ENCODE peak calls at places on chromosomes 12 and 14, in eight cellular contexts. A is activated CD4-positive, alpha-beta T cell treated with anti-CD3 and anti-CD28 coated beads, Interleukin-2, amount 50 U/mL, for 24 hours; D is esophagus muscularis mucosa; Z is foreskin melanocyte; E is substantia nigra; Y is NB4; S is nephron progenitor cell; V is amygdala. I is an unnamed sample.

GRCh38 chr12:32666510-32666909 is 12.6 kb upstream of the DNM1L start:
- DNase-seq in A (no peak), S (no peak), E (no peak), V (no peak), Y (no peak), D (no peak), Z (peak; percentile 29), I (no peak)

GRCh38 chr14:21987937-21988336 is 314.3 kb upstream of the OR4E1 start:
- DNase-seq in Y (peak; percentile 50), S (peak; percentile 15), A (no peak), E (no peak), V (no peak), D (no peak), Z (peak; percentile 26), I (no peak)

GRCh38 chr14:72615511-72616121 is 278.3 kb downstream of the DPF3 start:
- DNase-seq in E (no peak), D (peak; percentile 68), Z (no peak), A (no peak), Y (no peak), S (peak; percentile 31), V (no peak), I (no peak)

GRCh38 chr14:99878563-99878962 is 85.3 kb downstream of the EML1 start:
- DNase-seq in Z (no peak), S (no peak), Y (no peak), E (no peak), D (no peak), V (no peak), A (no peak), I (no peak)

GRCh38 chr14:78358631-78359030 is 188.5 kb downstream of the NRXN3 start:
- DNase-seq in S (no peak), V (peak; percentile 28), Z (no peak), A (no peak), D (no peak), Y (no peak), E (no peak), I (no peak)

GRCh38 chr14:23605931-23606585 is 27.5 kb upstream of the JPH4 start:
- DNase-seq in S (no peak), V (no peak), A (no peak), E (no peak), D (no peak), Y (no peak), Z (no peak), I (no peak)

GRCh38 chr12:49954863-49955830 is 4.6 kb downstream of the AQP2 start:
- DNase-seq in Y (no peak), V (no peak), Z (no peak), D (no peak), E (no peak), A (no peak), S (no peak), I (no peak)

GRCh38 chr14:23829736-23830474 is 123.7 kb upstream of the DHRS4 start:
- DNase-seq in D (no peak), Z (peak; percentile 63), E (no peak), A (no peak), S (no peak), Y (peak; percentile 84), V (no peak), I (peak; percentile 42)

GRCh38 chr14:89973234-89973823 is 17.6 kb downstream of the TDP1 start:
- DNase-seq in Y (peak; percentile 70), S (peak; percentile 70), V (peak; percentile 42), A (no peak), D (no peak), E (peak; percentile 48), Z (peak; percentile 53), I (peak; percentile 60)

GRCh38 chr14:94026886-94027469 is 838 bp downstream of the OTUB2 start:
- DNase-seq in Z (no peak), D (no peak), A (no peak), E (no peak), S (no peak), Y (no peak), V (no peak), I (no peak)

GRCh38 chr14:66993512-66993911 is 195.7 kb upstream of the GARIN2 start:
- DNase-seq in V (no peak), D (no peak), Z (no peak), E (no peak), A (no peak), Y (no peak), S (no peak), I (no peak)

GRCh38 chr14:53999061-53999488 is 42.5 kb upstream of the BMP4 start:
- DNase-seq in E (no peak), Y (no peak), S (no peak), Z (no peak), A (no peak), D (no peak), V (no peak), I (no peak)

GRCh38 chr12:57092876-57093411 is 4.0 kb downstream of the NAB2 start:
- DNase-seq in Y (no peak), E (no peak), V (peak; percentile 8), D (no peak), A (no peak), S (no peak), Z (no peak), I (peak; percentile 5)

GRCh38 chr14:68603682-68604360 is 189.0 kb downstream of the ZFP36L1 start:
- DNase-seq in Z (no peak), V (no peak), A (no peak), E (no peak), Y (no peak), D (no peak), S (no peak), I (no peak)

GRCh38 chr14:64337901-64338615 is 43.9 kb upstream of the ESR2 start:
- DNase-seq in S (peak; percentile 83), A (peak; percentile 22), V (peak; percentile 77), Z (peak; percentile 56), D (peak; percentile 93), E (peak; percentile 45), Y (peak; percentile 62), I (peak; percentile 31)

GRCh38 chr12:115232455-115233156 is 548.6 kb upstream of the TBX3 start:
- DNase-seq in S (no peak), V (no peak), Y (no peak), D (no peak), A (no peak), Z (no peak), E (no peak), I (no peak)

GRCh38 chr12:112458751-112459150 is 40.0 kb downstream of the PTPN11 start:
- DNase-seq in S (no peak), V (no peak), A (no peak), E (no peak), D (no peak), Z (no peak), Y (no peak), I (no peak)

GRCh38 chr12:92039048-92039447 is 106.6 kb downstream of the BTG1 start:
- DNase-seq in V (no peak), E (no peak), D (no peak), Y (no peak), A (no peak), Z (peak; percentile 68), S (no peak), I (no peak)

GRCh38 chr14:47626151-47627035 is 49.0 kb downstream of the MDGA2 start:
- DNase-seq in Y (no peak), Z (no peak), E (no peak), S (no peak), A (no peak), V (no peak), D (no peak), I (no peak)

GRCh38 chr12:106302401-106303201 is at the start of gene TCP11L2:
- DNase-seq in V (peak; percentile 89), D (peak; percentile 97), S (peak; percentile 94), Y (peak; percentile 86), A (peak; percentile 71), E (peak; percentile 98), Z (peak; percentile 70), I (peak; percentile 91)

GRCh38 chr12:3044141-3044630 is 33.0 kb upstream of the TSPAN9 start:
- DNase-seq in E (no peak), S (no peak), D (no peak), Z (no peak), A (no peak), Y (no peak), V (no peak), I (no peak)

GRCh38 chr14:29442720-29443119 is 484.9 kb downstream of the PRKD1 start:
- DNase-seq in Z (peak; percentile 66), V (no peak), E (no peak), S (no peak), D (no peak), Y (no peak), A (no peak), I (no peak)

GRCh38 chr12:103503546-103504480 is 8.0 kb upstream of the C12orf42 start:
- DNase-seq in S (peak; percentile 46), Z (peak; percentile 17), E (no peak), A (no peak), V (no peak), D (no peak), Y (peak; percentile 60), I (peak; percentile 61)

GRCh38 chr14:90987140-90987539 is 73.3 kb downstream of the RPS6KA5 start:
- DNase-seq in S (no peak), Z (no peak), V (no peak), Y (no peak), A (no peak), E (no peak), D (no peak), I (no peak)

GRCh38 chr14:67710209-67710608 is 8.5 kb downstream of the RDH12 start:
- DNase-seq in D (no peak), S (no peak), Y (peak; percentile 35), V (no peak), Z (no peak), E (no peak), A (no peak), I (no peak)

GRCh38 chr14:92553456-92553855 is 39.9 kb downstream of the RIN3 start:
- DNase-seq in S (no peak), D (no peak), E (no peak), A (no peak), V (no peak), Z (peak; percentile 37), Y (peak; percentile 41), I (no peak)

GRCh38 chr12:124088232-124088907 is 115.4 kb downstream of the ZNF664 start:
- DNase-seq in A (no peak), V (no peak), E (no peak), S (no peak), Y (no peak), Z (no peak), D (no peak), I (no peak)

GRCh38 chr12:124404162-124404561 is 109.3 kb downstream of the RFLNA start:
- DNase-seq in E (no peak), D (no peak), A (no peak), Y (no peak), S (no peak), V (no peak), Z (no peak), I (no peak)

GRCh38 chr12:112524676-112525425 is 106.1 kb downstream of the PTPN11 start:
- DNase-seq in E (no peak), Z (no peak), A (no peak), Y (peak; percentile 31), D (no peak), S (no peak), V (no peak), I (no peak)

GRCh38 chr14:100889641-100890040 is 13.9 kb downstream of the RTL1 start:
- DNase-seq in D (no peak), Y (no peak), Z (no peak), A (no peak), E (no peak), V (no peak), S (no peak), I (peak; percentile 8)

I was measured in stomach.